ENCODE peak calls at places on chromosome 5, in four cellular contexts. H is K562, T is IMR-90, E is A549. R is an unnamed sample.
A peak's percentile ranks its signal among the peaks of the same experiment; 100 is the strongest.

GRCh38 chr5:170357853-170358497 is 31.2 kb downstream of the KCNMB1 start:
- DNase-seq in H (peak; percentile 54), T (no peak), E (no peak), R (no peak)

GRCh38 chr5:93990504-93991085 is 249.2 kb upstream of the POU5F2 start:
- DNase-seq in H (no peak), T (peak; percentile 2), E (no peak), R (no peak)

GRCh38 chr5:164422400-164422799 is 917.0 kb downstream of the MAT2B start:
- DNase-seq in H (no peak), T (peak; percentile 30), E (no peak), R (peak; percentile 22)

GRCh38 chr5:172280937-172281336 is 2.6 kb downstream of the UBTD2 start:
- DNase-seq in H (no peak), T (peak; percentile 77), E (no peak), R (no peak)

GRCh38 chr5:125668904-125669303 is 754.3 kb upstream of the GRAMD2B start:
- DNase-seq in H (no peak), T (no peak), E (no peak), R (no peak)

GRCh38 chr5:181189962-181190710 is 14.9 kb downstream of the TRIM7 start:
- DNase-seq in H (no peak), T (no peak), E (no peak), R (no peak)

GRCh38 chr5:136035837-136036236 is 7.0 kb downstream of the TGFBI start:
- DNase-seq in H (no peak), T (no peak), E (no peak), R (no peak)

GRCh38 chr5:38796739-38797108 is 49.1 kb upstream of the OSMR start:
- DNase-seq in H (no peak), T (no peak), E (no peak), R (no peak)

GRCh38 chr5:88281322-88281721 is 12.7 kb upstream of the TMEM161B start:
- DNase-seq in H (no peak), T (no peak), E (no peak), R (no peak)

GRCh38 chr5:173535166-173535975 is 81.1 kb downstream of the BOD1 start:
- DNase-seq in H (no peak), T (peak; percentile 46), E (no peak), R (no peak)

GRCh38 chr5:173535976-173536639 is 80.3 kb downstream of the BOD1 start:
- DNase-seq in H (no peak), T (peak; percentile 48), E (no peak), R (no peak)

GRCh38 chr5:173534664-173535063 is 81.8 kb downstream of the BOD1 start:
- DNase-seq in H (no peak), T (no peak), E (no peak), R (no peak)

GRCh38 chr5:173532689-173533250 is 83.7 kb downstream of the BOD1 start:
- DNase-seq in H (no peak), T (no peak), E (no peak), R (no peak)

DNA sequence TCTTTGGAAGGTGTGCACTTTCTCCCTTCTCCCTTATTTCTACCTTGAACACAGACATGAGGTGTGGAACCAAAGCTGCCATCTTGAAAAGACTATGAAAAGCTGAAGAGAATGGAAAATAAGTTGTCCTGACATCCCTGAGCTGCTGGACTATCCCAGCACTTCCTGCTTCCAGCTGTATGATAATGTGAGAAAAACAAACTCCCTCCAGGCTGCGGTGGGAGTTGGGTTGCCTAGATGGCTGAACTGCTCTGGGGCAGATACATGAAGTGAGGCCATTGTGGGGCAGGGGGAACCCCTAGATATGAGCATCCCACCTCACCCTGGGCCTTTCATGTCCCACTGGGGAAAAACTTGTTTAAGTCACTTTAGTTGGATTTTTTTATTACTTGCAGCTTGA is 82.4 kb downstream of the BOD1 start:
- DNase-seq in H (no peak), T (no peak), E (no peak), R (no peak)
- TF ChIP-seq MAZ in H (no peak), T (no peak), E (no peak), R (no peak)

DNA sequence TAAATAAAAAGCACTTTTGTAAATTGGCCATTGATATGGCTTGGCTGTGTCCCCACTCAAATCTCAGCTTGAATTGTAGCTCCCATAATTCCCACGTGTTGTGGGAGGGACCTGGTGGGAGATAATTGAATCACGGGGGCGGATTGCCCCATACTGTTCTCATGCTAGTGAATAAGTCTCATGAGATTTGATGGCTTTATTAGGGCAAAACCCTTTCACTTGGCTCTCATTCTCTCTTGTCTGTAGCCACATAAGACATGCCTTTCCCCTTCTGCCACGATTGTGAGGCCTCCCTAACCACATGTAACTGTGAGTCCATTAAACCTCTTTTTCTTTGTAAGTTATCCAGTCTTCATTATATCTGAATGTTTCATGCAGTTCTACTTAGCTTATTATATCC is 153.2 kb downstream of the TARS1 start:
- DNase-seq in H (no peak), T (no peak), E (no peak), R (no peak)
- TF ChIP-seq MAZ in H (no peak), T (no peak), E (no peak), R (no peak)

GRCh38 chr5:113244966-113245365 is 189.8 kb downstream of the TSSK1B start:
- DNase-seq in H (no peak), T (no peak), E (no peak), R (no peak)

GRCh38 chr5:113245427-113246052 is 189.2 kb downstream of the TSSK1B start:
- DNase-seq in H (no peak), T (no peak), E (no peak), R (no peak)

GRCh38 chr5:113249216-113249615 is 185.6 kb downstream of the TSSK1B start:
- DNase-seq in H (no peak), T (peak; percentile 83), E (no peak), R (no peak)

GRCh38 chr5:113243349-113243664 is 191.5 kb downstream of the TSSK1B start:
- DNase-seq in H (no peak), T (no peak), E (no peak), R (no peak)

DNA sequence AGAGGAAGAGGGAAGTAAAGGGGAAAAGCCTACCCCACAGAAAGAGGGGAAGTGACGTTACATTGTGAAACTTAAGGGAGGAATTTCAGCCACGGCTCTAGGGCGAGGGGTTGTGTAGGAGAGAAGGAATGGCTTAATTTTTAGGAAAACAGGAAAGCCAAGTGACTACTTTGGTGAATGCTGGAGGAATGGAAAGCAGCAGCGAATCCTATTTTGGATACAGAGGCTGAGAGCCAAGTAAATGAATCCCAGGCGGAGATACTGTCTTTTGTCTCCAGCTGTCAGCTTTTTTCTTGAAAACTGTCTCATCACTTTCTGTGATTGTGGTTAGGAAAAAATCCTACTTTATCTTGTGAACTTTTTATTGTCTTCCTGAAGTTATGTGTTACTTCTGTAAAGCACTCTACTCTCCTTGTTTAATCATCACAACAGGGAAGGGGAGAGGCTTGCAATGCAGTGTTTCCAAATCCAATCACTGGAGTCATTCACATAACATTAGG is 188.4 kb downstream of the TSSK1B start:
- DNase-seq in H (no peak), T (no peak), E (no peak), R (no peak)
- TF ChIP-seq MAZ in H (no peak), T (no peak), E (no peak), R (no peak)

DNA sequence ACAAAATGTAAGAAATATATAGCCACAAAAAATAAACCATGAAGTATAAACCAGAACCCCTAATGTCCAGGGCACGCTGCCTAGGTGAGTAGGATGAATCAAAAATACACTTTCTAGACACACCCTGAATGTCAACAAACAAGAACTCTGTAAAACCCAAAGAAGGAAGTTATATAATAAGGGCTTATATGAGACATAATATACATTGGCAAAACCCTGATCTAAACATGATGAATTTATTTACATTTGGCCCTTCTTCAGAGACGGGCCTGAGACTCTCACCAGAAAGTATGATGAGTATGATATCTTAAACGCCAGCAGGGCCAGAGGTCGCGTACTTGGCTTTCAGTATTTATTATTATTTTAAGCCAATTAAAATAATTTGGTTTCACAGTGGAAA is 125.1 kb upstream of the FST start:
- DNase-seq in H (no peak), T (peak; percentile 81), E (no peak), R (no peak)
- TF ChIP-seq MAZ in H (no peak), T (no peak), E (no peak), R (no peak)

DNA sequence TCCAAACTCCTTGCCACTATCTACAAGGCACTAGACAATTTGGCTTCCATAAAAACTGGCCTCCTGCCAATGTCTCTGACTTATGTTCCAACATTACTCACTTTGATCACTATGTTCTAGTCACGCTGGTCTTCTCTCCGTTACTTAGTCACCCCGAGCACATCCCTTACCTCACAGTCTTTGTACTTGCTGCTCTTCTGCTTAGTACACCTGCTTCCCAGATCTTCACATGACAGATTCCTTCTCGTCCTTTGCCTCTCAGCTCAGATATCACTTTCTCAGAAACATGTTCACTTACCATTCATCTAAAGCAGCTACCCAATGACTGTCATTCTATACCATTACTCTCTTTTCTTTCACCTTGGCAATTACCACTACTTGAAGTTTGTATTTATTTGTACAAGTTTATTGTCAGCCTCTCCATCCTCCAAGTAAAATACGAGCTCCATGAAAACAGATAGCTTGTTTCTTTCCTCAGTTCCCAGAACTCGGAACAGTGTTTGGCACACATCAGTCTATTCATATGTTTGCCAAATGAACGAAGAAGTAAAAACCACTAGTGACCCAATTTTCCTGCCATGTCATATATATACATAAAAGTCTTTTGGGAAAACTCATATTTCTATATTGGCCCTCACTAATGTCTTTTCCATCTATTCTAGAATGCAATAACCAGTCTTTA is 5.9 kb upstream of the SLC22A5 start:
- DNase-seq in H (peak; percentile 50), T (peak; percentile 93), E (peak; percentile 70), R (no peak)
- TF ChIP-seq MAZ in H (no peak), T (no peak), E (no peak), R (no peak)

GRCh38 chr5:1108865-1109174 is 3.0 kb downstream of the SLC12A7 start:
- DNase-seq in H (no peak), T (no peak), E (no peak), R (no peak)
- TF ChIP-seq MAZ in H (no peak), T (no peak), E (no peak), R (no peak)

DNA sequence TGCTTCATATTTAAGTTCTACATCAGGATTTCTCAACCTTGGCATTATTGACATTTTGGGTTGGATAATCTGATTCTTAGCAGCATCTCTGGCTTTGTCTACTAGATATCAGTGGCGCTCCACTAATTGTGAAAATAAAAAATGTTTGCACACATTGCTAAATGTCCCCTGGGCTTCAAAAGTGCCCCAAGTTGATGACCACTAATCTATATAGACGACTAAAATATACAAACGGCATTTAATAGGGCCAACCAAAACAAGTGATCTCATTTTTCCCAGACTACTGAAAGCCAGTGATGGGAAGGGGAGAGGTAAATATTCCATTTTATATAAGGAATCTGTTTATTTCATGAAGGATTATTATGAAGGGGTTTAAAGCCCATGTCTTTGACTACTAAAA is 118.6 kb downstream of the HOMER1 start:
- DNase-seq in H (no peak), T (no peak), E (no peak), R (no peak)
- TF ChIP-seq MAZ in H (no peak), T (no peak), E (no peak), R (no peak)

GRCh38 chr5:110150199-110150598 is 460.5 kb downstream of the MAN2A1 start:
- DNase-seq in H (no peak), T (no peak), E (no peak), R (no peak)
- TF ChIP-seq MAZ in H (no peak), T (no peak), E (no peak), R (no peak)

R was measured in HepG2.